ENCODE peak calls at places on chromosomes 7 and 10, in seven cellular contexts. A is SK-N-SH, B is ovary, S is stomach, R is tibial nerve, U is HepG2, D is sigmoid colon. K is an unnamed sample. For H3K36me3, the result is how much of the 10 kb centered on the place peaks cover.

GRCh38 chr7:157461805-157462771 is 125.3 kb downstream of the DNAJB6 start:
- DNase-seq in A (no peak), B (no peak), S (peak), R (no peak), U (no peak), D (no peak), K (peak)

GRCh38 chr7:158274404-158274811 is 313.2 kb downstream of the PTPRN2 start:
- DNase-seq in A (peak), B (no peak), S (no peak), R (no peak), U (no peak), D (peak), K (no peak)

GRCh38 chr7:13989138-13989943 is at the start of gene ETV1:
- DNase-seq in A (peak), B (no peak), S (peak), R (peak), U (peak), D (peak), K (peak)

GRCh38 chr7:26863504-26864308 is 684 bp downstream of the SKAP2 start:
- DNase-seq in A (no peak), B (no peak), S (no peak), R (peak), U (peak), D (no peak), K (no peak)

GRCh38 chr7:99579281-99579955 is 18.6 kb upstream of the TMEM225B start:
- DNase-seq in A (no peak), B (no peak), S (no peak), R (no peak), U (no peak), D (no peak), K (no peak)

GRCh38 chr7:117138943-117139690 is 183.7 kb downstream of the WNT2 start:
- DNase-seq in A (no peak), B (no peak), S (no peak), R (no peak), U (no peak), D (no peak), K (no peak)

GRCh38 chr10:1109795-1110673 is 53.8 kb downstream of the WDR37 start:
- DNase-seq in A (peak), B (peak), S (peak), R (peak), U (peak), D (no peak), K (peak)

GRCh38 chr7:134996097-134996550 is 9.8 kb downstream of the AGBL3 start:
- DNase-seq in A (peak), B (no peak), S (no peak), R (no peak), U (no peak), D (no peak), K (peak)

GRCh38 chr7:47535704-47536628 is 45.9 kb downstream of the TNS3 start:
- DNase-seq in A (peak), B (no peak), S (no peak), R (no peak), U (peak), D (no peak), K (no peak)

GRCh38 chr10:112775892-112776679 is 174.0 kb upstream of the TCF7L2 start:
- DNase-seq in A (peak), B (no peak), S (no peak), R (no peak), U (peak), D (no peak), K (no peak)

GRCh38 chr10:78778446-78779338 is 290.1 kb upstream of the ZMIZ1 start:
- DNase-seq in A (no peak), B (no peak), S (no peak), R (no peak), U (peak), D (no peak), K (no peak)

GRCh38 chr7:140697447-140698143 is 1.1 kb downstream of the NDUFB2 start:
- DNase-seq in A (no peak), B (no peak), S (no peak), R (no peak), U (no peak), D (no peak), K (no peak)

GRCh38 chr7:56007167-56007652 is 42.8 kb downstream of the NIPSNAP2 start:
- DNase-seq in A (no peak), B (no peak), S (no peak), R (no peak), U (peak), D (no peak), K (no peak)

GRCh38 chr7:112204776-112205347 is 1.3 kb downstream of the DOCK4 start:
- DNase-seq in A (no peak), B (no peak), S (no peak), R (no peak), U (no peak), D (no peak), K (no peak)

GRCh38 chr7:139931190-139932007 is 102.3 kb downstream of the TBXAS1 start:
- DNase-seq in A (no peak), B (no peak), S (no peak), R (no peak), U (no peak), D (no peak), K (no peak)

GRCh38 chr7:106768324-106768751 is 96.7 kb upstream of the PIK3CG start:
- DNase-seq in A (no peak), B (no peak), S (no peak), R (no peak), U (no peak), D (no peak), K (no peak)

GRCh38 chr10:43066481-43066880 is 10.4 kb upstream of the RET start:
- DNase-seq in A (no peak), B (no peak), S (no peak), R (no peak), U (no peak), D (no peak), K (no peak)

GRCh38 chr10:130028465-130028819 is 64.4 kb upstream of the EBF3 start:
- DNase-seq in A (no peak), B (no peak), S (no peak), R (no peak), U (no peak), D (no peak), K (no peak)

GRCh38 chr10:115861455-115861854 is 411.6 kb downstream of the GFRA1 start:
- DNase-seq in A (no peak), B (no peak), S (no peak), R (no peak), U (no peak), D (no peak), K (no peak)

GRCh38 chr7:32477649-32477980 is 12.6 kb downstream of the LSM5 start:
- DNase-seq in A (no peak), B (no peak), S (no peak), R (no peak), U (no peak), D (no peak), K (no peak)

GRCh38 chr7:93015193-93016084 is 102.3 kb downstream of the SAMD9 start:
- DNase-seq in A (no peak), B (no peak), S (no peak), R (no peak), U (no peak), D (no peak), K (no peak)

GRCh38 chr7:51141451-51141971 is 175.1 kb downstream of the COBL start:
- DNase-seq in A (no peak), B (no peak), S (no peak), R (no peak), U (no peak), D (no peak), K (no peak)

GRCh38 chr10:118590334-118590733 is 5.1 kb downstream of the PRLHR start:
- DNase-seq in A (peak), B (no peak), S (peak), R (no peak), U (no peak), D (no peak), K (no peak)

GRCh38 chr7:157658851-157659412 is 322.1 kb downstream of the DNAJB6 start:
- DNase-seq in A (peak), B (no peak), S (no peak), R (no peak), U (no peak), D (peak), K (no peak)

GRCh38 chr7:127251458-127252379 is 1.0 kb downstream of the GRM8 start:
- DNase-seq in A (peak), B (no peak), S (no peak), R (no peak), U (no peak), D (no peak), K (peak)

GRCh38 chr7:1802899-1803298 is 132.8 kb downstream of the ELFN1 start:
- DNase-seq in A (no peak), B (no peak), S (peak), R (no peak), U (no peak), D (peak), K (no peak)

GRCh38 chr10:90993340-90993739 is 72.5 kb upstream of the ANKRD1 start:
- DNase-seq in A (no peak), B (no peak), S (no peak), R (no peak), U (no peak), D (no peak), K (no peak)

GRCh38 chr7:12529971-12530710 is 40.4 kb upstream of the SCIN start:
- DNase-seq in A (no peak), B (no peak), S (no peak), R (no peak), U (no peak), D (no peak), K (no peak)

GRCh38 chr10:78894841-78895195 is 173.9 kb upstream of the ZMIZ1 start:
- DNase-seq in A (no peak), B (no peak), S (no peak), R (no peak), U (peak), D (no peak), K (no peak)

GRCh38 chr7:131843862-131844261 is 287.4 kb upstream of the PODXL start:
- DNase-seq in A (peak), B (no peak), S (no peak), R (no peak), U (no peak), D (peak), K (peak)

GRCh38 chr10:129394739-129395298 is 72.2 kb upstream of the MGMT start:
- DNase-seq in A (no peak), B (no peak), S (no peak), R (no peak), U (no peak), D (no peak), K (no peak)

GRCh38 chr7:76209310-76209709 is 7.6 kb downstream of the SRRM3 start:
- DNase-seq in A (no peak), B (no peak), S (no peak), R (no peak), U (no peak), D (no peak), K (no peak)

GRCh38 chr10:36819781-36820180 is 305.6 kb upstream of the ANKRD30A start:
- DNase-seq in A (no peak), B (no peak), S (no peak), R (no peak), U (no peak), D (no peak), K (no peak)

GRCh38 chr7:194996-195829 is 2.8 kb downstream of the FAM20C start:
- DNase-seq in A (no peak), B (no peak), S (no peak), R (peak), U (peak), D (no peak), K (no peak)

GRCh38 chr7:151003572-151003971 is 12.8 kb downstream of the NOS3 start:
- DNase-seq in A (no peak), B (no peak), S (no peak), R (no peak), U (no peak), D (no peak), K (peak)

GRCh38 chr7:103369430-103369829 is 22.0 kb downstream of the PSMC2 start:
- DNase-seq in A (no peak), B (no peak), S (no peak), R (no peak), U (no peak), D (no peak), K (no peak)

GRCh38 chr7:155282671-155283070 is 15.0 kb upstream of the INSIG1 start:
- DNase-seq in A (no peak), B (no peak), S (no peak), R (no peak), U (no peak), D (no peak), K (peak)

GRCh38 chr7:71272509-71273214 is 140.7 kb downstream of the GALNT17 start:
- DNase-seq in A (no peak), B (no peak), S (no peak), R (no peak), U (no peak), D (no peak), K (no peak)
- TF ChIP-seq EP300 in A (no peak), B (no peak), S (no peak), R (no peak), U (no peak), D (no peak), K (no peak)

GRCh38 chr10:123724747-123725146 is 58.6 kb downstream of the GPR26 start:
- DNase-seq in A (no peak), B (no peak), S (no peak), R (no peak), U (no peak), D (no peak), K (no peak)

GRCh38 chr10:123726826-123727225 is 60.7 kb downstream of the GPR26 start:
- DNase-seq in A (no peak), B (no peak), S (no peak), R (no peak), U (no peak), D (no peak), K (no peak)

GRCh38 chr10:123726381-123726780 is 60.2 kb downstream of the GPR26 start:
- DNase-seq in A (no peak), B (no peak), S (no peak), R (no peak), U (no peak), D (no peak), K (no peak)

GRCh38 chr10:123729523-123729922 is 63.4 kb downstream of the GPR26 start:
- DNase-seq in A (no peak), B (no peak), S (no peak), R (no peak), U (no peak), D (no peak), K (no peak)
- H3K4me3 ChIP-seq in A (no peak), B (no peak), S (no peak), R (no peak), U (no peak), D (no peak), K (no peak)

DNA sequence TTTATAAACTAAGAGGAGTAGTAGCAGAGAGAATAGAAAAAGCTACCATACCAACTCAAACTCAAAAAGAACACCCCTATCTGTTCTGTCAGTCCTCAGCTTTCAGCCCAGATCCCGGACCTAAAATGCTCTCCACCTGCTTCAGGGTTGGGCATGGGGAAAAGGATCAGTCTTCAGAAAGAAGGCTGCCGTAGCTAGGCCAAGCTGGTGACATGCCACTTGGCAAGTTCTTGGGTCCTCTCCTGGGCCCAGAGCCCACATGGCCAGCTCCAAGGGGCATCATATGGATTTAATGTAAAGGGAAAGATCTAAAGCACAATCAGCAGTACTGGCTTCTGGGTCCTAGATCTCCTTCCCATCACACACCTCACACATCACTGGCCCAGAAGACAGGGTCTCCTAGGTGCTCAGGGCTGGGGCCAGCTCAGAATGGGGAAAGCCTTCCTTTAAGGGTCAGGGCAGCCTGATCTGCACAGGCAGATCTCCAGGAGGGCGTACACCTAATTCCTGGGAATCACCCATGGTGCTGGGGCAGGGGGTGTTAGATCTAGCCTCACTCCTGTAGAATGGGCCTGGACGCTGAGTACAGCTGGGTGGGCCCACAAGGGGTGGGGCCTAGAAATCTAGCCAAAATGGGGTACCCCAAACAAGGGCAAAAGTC is 2.5 kb downstream of the VAX1 start:
- DNase-seq in A (no peak), B (no peak), S (no peak), R (no peak), U (no peak), D (no peak), K (no peak)
- H3K36me3 ChIP-seq in A (under half), B (under half), S (under half), R (under half), U (under half), D (under half), K (under half)

DNA sequence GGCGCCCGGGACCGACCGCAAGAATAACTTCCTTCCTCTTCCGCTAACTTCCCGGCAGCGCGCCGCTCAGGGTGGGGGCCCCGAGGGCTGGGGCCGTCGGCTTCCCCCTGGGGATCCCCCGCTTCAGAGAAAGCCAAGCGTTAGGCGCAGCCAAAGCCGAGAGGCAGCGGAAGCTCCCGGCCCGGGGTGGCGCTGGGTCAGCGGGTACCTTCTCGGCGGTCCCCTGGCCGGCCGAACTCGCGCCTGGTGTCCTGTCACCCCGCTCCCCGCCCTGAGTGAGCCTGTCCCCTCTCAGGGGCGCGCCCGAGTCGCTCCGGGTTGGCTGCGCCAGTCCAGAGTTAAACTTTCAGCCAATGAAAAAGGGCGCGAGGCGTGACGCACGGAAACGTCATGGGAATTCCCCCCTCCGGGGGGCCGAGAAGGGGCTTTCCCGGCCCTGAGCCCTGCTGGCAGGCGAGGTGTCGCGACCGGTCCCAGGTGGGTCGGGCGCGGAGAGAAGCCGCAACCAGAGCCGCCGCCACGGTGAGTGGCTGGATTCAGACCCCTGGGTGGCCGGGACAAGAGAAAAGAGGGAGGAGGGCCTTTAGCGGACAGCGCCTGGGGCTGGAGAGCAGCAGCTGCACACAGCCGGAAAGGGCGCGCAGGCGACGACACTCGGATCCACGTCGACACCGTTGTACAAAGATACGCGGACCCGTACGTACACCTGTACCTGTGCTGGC is 1.3 kb upstream of the NFKB2 start:
- DNase-seq in A (peak), B (peak), S (peak), R (peak), U (peak), D (peak), K (peak)
- TF ChIP-seq EP300 in A (no peak), B (peak), S (peak), R (peak), U (no peak), D (no peak), K (peak)

GRCh38 chr10:6148908-6149307 is 53.8 kb upstream of the PFKFB3 start:
- DNase-seq in A (no peak), B (no peak), S (no peak), R (no peak), U (no peak), D (no peak), K (no peak)

GRCh38 chr10:6154566-6154965 is 48.2 kb upstream of the PFKFB3 start:
- DNase-seq in A (no peak), B (peak), S (no peak), R (no peak), U (no peak), D (no peak), K (no peak)

GRCh38 chr10:6148251-6148691 is 54.5 kb upstream of the PFKFB3 start:
- DNase-seq in A (no peak), B (no peak), S (no peak), R (no peak), U (no peak), D (no peak), K (peak)

GRCh38 chr10:6153845-6154244 is 48.9 kb upstream of the PFKFB3 start:
- DNase-seq in A (no peak), B (no peak), S (no peak), R (no peak), U (no peak), D (no peak), K (no peak)

DNA sequence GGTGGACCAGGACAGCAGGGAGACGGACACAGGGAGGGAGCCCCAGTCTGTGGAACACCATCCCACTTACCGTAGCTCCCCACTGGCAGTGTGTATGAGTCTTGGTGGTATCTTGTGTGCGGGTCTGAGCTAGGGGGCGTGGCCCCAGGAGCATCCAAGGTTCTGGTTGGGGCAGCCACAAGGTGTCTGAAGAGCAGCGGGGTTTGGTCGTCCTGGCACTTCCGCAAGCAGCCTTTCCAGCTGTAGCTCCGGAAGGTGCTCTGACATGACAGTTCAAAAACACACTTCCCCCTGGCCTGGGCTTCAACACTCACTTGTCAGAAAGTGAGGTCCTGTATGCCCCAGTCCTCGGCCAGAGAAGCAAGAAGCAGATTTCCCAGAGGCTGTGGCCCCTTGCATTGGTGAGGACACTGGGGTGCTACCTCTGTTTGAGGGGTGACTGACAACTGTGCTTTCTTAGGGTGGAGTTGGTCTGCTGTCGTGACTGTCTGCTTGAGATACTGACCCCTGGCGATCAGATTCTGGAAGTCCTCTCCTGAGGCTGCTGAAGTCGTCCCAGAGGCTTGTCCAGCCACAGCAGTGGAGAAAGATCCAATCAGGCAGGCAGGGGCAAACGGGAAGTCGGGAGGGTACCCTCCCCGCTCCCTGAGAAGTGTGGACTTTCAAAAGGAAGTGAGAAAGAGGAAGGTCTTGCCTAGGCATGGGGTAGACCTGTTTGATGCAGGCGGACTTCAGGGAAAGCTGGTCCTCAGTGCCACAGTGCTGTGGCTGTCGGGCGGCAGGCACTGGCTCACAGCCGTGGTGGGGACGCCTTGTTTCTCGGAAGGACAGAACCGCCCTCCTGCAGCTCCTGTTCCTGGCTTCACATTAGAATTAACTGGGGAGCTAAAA is 51.4 kb upstream of the PFKFB3 start:
- DNase-seq in A (peak), B (no peak), S (peak), R (peak), U (peak), D (peak), K (peak)
- H3K4me3 ChIP-seq in A (no peak), B (no peak), S (no peak), R (no peak), U (no peak), D (no peak), K (no peak)

DNA sequence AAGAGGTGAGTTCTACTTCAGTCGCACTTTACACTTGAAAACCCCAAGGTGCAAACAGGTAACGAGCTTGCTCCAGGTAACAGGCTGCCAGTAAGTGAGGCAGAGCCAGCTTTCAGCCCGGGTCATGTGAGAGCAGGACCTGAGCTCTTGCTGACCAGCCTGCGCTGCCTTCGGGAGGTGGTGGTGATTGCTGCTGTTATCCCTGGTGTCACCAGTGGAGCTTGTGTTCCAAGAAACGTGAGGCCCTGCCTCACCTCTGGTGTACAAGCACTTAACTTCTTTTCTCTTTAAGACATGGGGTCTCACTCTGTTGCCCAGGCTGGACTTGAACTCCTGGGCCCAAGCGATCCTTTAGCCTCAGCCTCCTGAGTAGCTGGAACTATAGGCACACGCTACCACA is 265.0 kb downstream of the CELF2 start:
- DNase-seq in A (no peak), B (no peak), S (no peak), R (no peak), U (no peak), D (no peak), K (no peak)
- H3K36me3 ChIP-seq in A (under half), B (under half), S (half or more), R (under half), U (under half), D (under half), K (under half)

K was measured in transverse colon.